ENCODE peak calls at places on chromosome 21, in ten cellular contexts. M is A172; R is AG20443; D is hippocampal formation; B is fibroblast of lung; C is HTR-8/SVneo; L is stomach; W is glutamatergic neuron; G is stimulated activated CD4-positive, alpha-beta T cell treated with anti-CD3 and anti-CD28 coated beads, TNF-alpha, amount 100 ng/mL, for 4 hours; K is T-helper 9 cell. V is an unnamed sample.

GRCh38 chr21:43739648-43740435 is 20.9 kb downstream of the PDXK start:
- DNase-seq in M (peak; percentile 61), R (no peak), D (no peak), B (no peak), C (no peak), L (no peak), W (no peak), G (no peak), K (no peak), V (no peak)

GRCh38 chr21:42218836-42219605 is at the start of gene ABCG1:
- DNase-seq in M (no peak), R (peak; percentile 52), D (peak; percentile 12), B (no peak), C (no peak), L (peak; percentile 70), W (peak; percentile 73), G (no peak), K (peak; percentile 50), V (peak; percentile 56)

GRCh38 chr21:24259241-24259640 is 1348.0 kb downstream of the MRPL39 start:
- DNase-seq in M (no peak), R (no peak), D (no peak), B (peak; percentile 8), C (no peak), L (no peak), W (no peak), G (no peak), K (no peak), V (no peak)

GRCh38 chr21:44800971-44801467 is 601 bp downstream of the UBE2G2 start:
- DNase-seq in M (peak; percentile 62), R (peak; percentile 43), D (no peak), B (peak; percentile 23), C (peak; percentile 60), L (no peak), W (no peak), G (no peak), K (no peak), V (peak; percentile 26)

GRCh38 chr21:15498455-15498854 is 231.3 kb upstream of the USP25 start:
- DNase-seq in M (no peak), R (no peak), D (no peak), B (no peak), C (no peak), L (no peak), W (no peak), G (no peak), K (no peak), V (no peak)

GRCh38 chr21:43282358-43283120 is 113.7 kb downstream of the CRYAA start:
- DNase-seq in M (no peak), R (no peak), D (no peak), B (no peak), C (no peak), L (no peak), W (no peak), G (no peak), K (no peak), V (no peak)

GRCh38 chr21:42381347-42381984 is 14.4 kb downstream of the TMPRSS3 start:
- DNase-seq in M (peak; percentile 58), R (peak; percentile 41), D (no peak), B (peak; percentile 43), C (no peak), L (peak; percentile 65), W (peak; percentile 26), G (no peak), K (peak; percentile 26), V (peak; percentile 53)

GRCh38 chr21:34867785-34868184 is 181.3 kb downstream of the RUNX1 start:
- DNase-seq in M (no peak), R (no peak), D (no peak), B (no peak), C (no peak), L (no peak), W (no peak), G (no peak), K (no peak), V (no peak)

GRCh38 chr21:46096997-46097825 is 701 bp upstream of the COL6A2 start:
- DNase-seq in M (no peak), R (peak; percentile 42), D (no peak), B (peak; percentile 40), C (no peak), L (peak; percentile 24), W (peak; percentile 31), G (no peak), K (no peak), V (no peak)

GRCh38 chr21:36065497-36066036 is 4.3 kb upstream of the CBR1 start:
- DNase-seq in M (peak; percentile 87), R (peak; percentile 59), D (no peak), B (peak; percentile 66), C (peak; percentile 21), L (no peak), W (no peak), G (no peak), K (no peak), V (peak; percentile 44)

GRCh38 chr21:45136927-45137611 is 62.7 kb downstream of the ADARB1 start:
- DNase-seq in M (peak; percentile 88), R (peak; percentile 85), D (peak; percentile 70), B (peak; percentile 89), C (peak; percentile 89), L (peak; percentile 89), W (peak; percentile 94), G (peak; percentile 37), K (peak; percentile 51), V (peak; percentile 86)

GRCh38 chr21:33642896-33643657 is 776 bp downstream of the ITSN1 start:
- DNase-seq in M (no peak), R (peak; percentile 46), D (peak; percentile 10), B (peak; percentile 37), C (no peak), L (peak; percentile 31), W (peak; percentile 66), G (no peak), K (peak; percentile 1), V (peak; percentile 32)

GRCh38 chr21:44366586-44367211 is 13.3 kb downstream of the TRPM2 start:
- DNase-seq in M (no peak), R (peak; percentile 8), D (no peak), B (no peak), C (no peak), L (no peak), W (no peak), G (no peak), K (no peak), V (no peak)

GRCh38 chr21:38505654-38506523 is 7.6 kb upstream of the ERG start:
- DNase-seq in M (peak; percentile 75), R (peak; percentile 71), D (peak; percentile 76), B (peak; percentile 80), C (peak; percentile 48), L (no peak), W (no peak), G (no peak), K (no peak), V (peak; percentile 40)

GRCh38 chr21:42097860-42098259 is 26.7 kb downstream of the UMODL1 start:
- DNase-seq in M (peak; percentile 98), R (peak; percentile 95), D (no peak), B (peak; percentile 97), C (peak; percentile 94), L (peak; percentile 51), W (no peak), G (no peak), K (no peak), V (no peak)

GRCh38 chr21:34204481-34205439 is 131.4 kb downstream of the MRPS6 start:
- DNase-seq in M (peak; percentile 21), R (no peak), D (no peak), B (no peak), C (no peak), L (no peak), W (peak; percentile 82), G (no peak), K (no peak), V (no peak)

GRCh38 chr21:37787456-37787855 is 128.8 kb downstream of the KCNJ6 start:
- DNase-seq in M (peak; percentile 84), R (peak; percentile 68), D (no peak), B (peak; percentile 84), C (peak; percentile 44), L (no peak), W (no peak), G (no peak), K (no peak), V (no peak)

GRCh38 chr21:40179167-40179566 is 311.9 kb downstream of the PCP4 start:
- DNase-seq in M (no peak), R (no peak), D (no peak), B (no peak), C (no peak), L (no peak), W (no peak), G (no peak), K (no peak), V (no peak)

GRCh38 chr21:17612023-17612564 is 607 bp downstream of the BTG3 start:
- DNase-seq in M (peak; percentile 36), R (peak; percentile 47), D (no peak), B (peak; percentile 40), C (no peak), L (peak; percentile 48), W (peak; percentile 35), G (peak; percentile 10), K (peak; percentile 19), V (peak; percentile 32)

GRCh38 chr21:30831194-30831765 is 1.7 kb upstream of the KRTAP7-1 start:
- DNase-seq in M (peak; percentile 22), R (no peak), D (no peak), B (no peak), C (no peak), L (no peak), W (peak; percentile 55), G (no peak), K (peak; percentile 8), V (peak; percentile 65)

GRCh38 chr21:25509862-25510261 is 97.4 kb downstream of the MRPL39 start:
- DNase-seq in M (no peak), R (no peak), D (no peak), B (no peak), C (no peak), L (no peak), W (no peak), G (no peak), K (no peak), V (no peak)

GRCh38 chr21:19557046-19557445 is 1153.5 kb upstream of the TMPRSS15 start:
- DNase-seq in M (no peak), R (no peak), D (no peak), B (no peak), C (no peak), L (no peak), W (no peak), G (no peak), K (no peak), V (no peak)

GRCh38 chr21:19490481-19490880 is 1086.9 kb upstream of the TMPRSS15 start:
- DNase-seq in M (no peak), R (no peak), D (no peak), B (no peak), C (no peak), L (peak; percentile 58), W (no peak), G (no peak), K (no peak), V (no peak)

V was measured in activated CD8-positive, alpha-beta T cell treated with anti-CD3 and anti-CD28 coated beads for 36 hours.